ENCODE peak calls at places on chromosomes 3 and 15, in six cellular contexts. W, R, K, D, A and E are unnamed samples.

GRCh38 chr3:197750396-197750831 is 731 bp downstream of the FYTTD1 start:
- DNase-seq in W (peak; percentile 47), K (peak; percentile 71), D (peak; percentile 52), A (no peak), R (peak; percentile 52), E (peak; percentile 81)

GRCh38 chr3:44021646-44022594 is 219.8 kb upstream of the TOPAZ1 start:
- DNase-seq in R (no peak), A (peak; percentile 84), D (no peak), K (no peak), W (no peak), E (no peak)

GRCh38 chr3:179464296-179465092 is 13.2 kb upstream of the GNB4 start:
- DNase-seq in D (no peak), K (peak; percentile 63), R (no peak), W (no peak), A (no peak), E (peak; percentile 68)

GRCh38 chr3:78050276-78051080 is 1010.6 kb downstream of the ROBO2 start:
- DNase-seq in R (no peak), D (no peak), A (no peak), W (no peak), K (no peak), E (no peak)

GRCh38 chr15:91948001-91948608 is 94.6 kb downstream of the SLCO3A1 start:
- DNase-seq in K (no peak), D (no peak), R (no peak), W (no peak), A (no peak), E (no peak)

GRCh38 chr3:156674911-156675743 is 737 bp downstream of the TIPARP start:
- DNase-seq in A (no peak), R (peak; percentile 26), W (peak; percentile 49), K (peak; percentile 64), D (peak; percentile 65), E (peak; percentile 80)

GRCh38 chr3:57007513-57008415 is 52.7 kb upstream of the SPATA12 start:
- DNase-seq in K (peak; percentile 65), W (no peak), D (peak; percentile 77), A (peak; percentile 97), R (no peak), E (peak; percentile 56)

GRCh38 chr3:11878837-11879236 is 32.2 kb upstream of the TAMM41 start:
- DNase-seq in R (no peak), W (no peak), D (no peak), K (no peak), A (no peak), E (no peak)

GRCh38 chr15:88637436-88637835 is 1.4 kb upstream of the ISG20 start:
- DNase-seq in A (no peak), K (no peak), R (no peak), D (no peak), W (no peak), E (no peak)

GRCh38 chr15:75130597-75131268 is 70.9 kb upstream of the C15orf39 start:
- DNase-seq in W (no peak), R (no peak), D (no peak), A (no peak), K (no peak), E (no peak)

GRCh38 chr3:168116279-168116678 is 20.6 kb upstream of the GOLIM4 start:
- DNase-seq in D (peak; percentile 23), A (no peak), K (no peak), W (no peak), R (no peak), E (no peak)

GRCh38 chr3:55160241-55160877 is 232.5 kb upstream of the LRTM1 start:
- DNase-seq in R (no peak), D (no peak), K (peak; percentile 1), W (no peak), A (peak; percentile 57), E (peak; percentile 81)

GRCh38 chr3:13018039-13018431 is 55.2 kb downstream of the IQSEC1 start:
- DNase-seq in W (no peak), K (no peak), R (no peak), A (no peak), D (no peak), E (no peak)

GRCh38 chr15:70267879-70268278 is 170.2 kb upstream of the TLE3 start:
- DNase-seq in D (no peak), A (no peak), W (no peak), R (no peak), K (no peak), E (peak; percentile 82)

GRCh38 chr15:38212759-38213158 is 39.9 kb upstream of the SPRED1 start:
- DNase-seq in R (no peak), D (no peak), A (no peak), W (no peak), K (no peak), E (no peak)

GRCh38 chr15:47294765-47295259 is 422.5 kb upstream of the SEMA6D start:
- DNase-seq in A (no peak), W (no peak), D (no peak), K (no peak), R (no peak), E (no peak)

GRCh38 chr3:127900536-127900935 is 14.5 kb upstream of the KBTBD12 start:
- DNase-seq in R (no peak), D (no peak), W (no peak), A (no peak), K (no peak), E (no peak)

GRCh38 chr15:43127752-43128151 is 5.6 kb upstream of the TMEM62 start:
- DNase-seq in D (no peak), A (no peak), R (no peak), K (peak; percentile 58), W (no peak), E (no peak)

GRCh38 chr15:89457086-89457485 is 39.3 kb downstream of the RHCG start:
- DNase-seq in R (no peak), A (no peak), D (no peak), K (peak; percentile 24), W (no peak), E (peak; percentile 70)

GRCh38 chr3:84082726-84083125 is 876.1 kb upstream of the CADM2 start:
- DNase-seq in W (no peak), R (no peak), K (no peak), A (no peak), D (no peak), E (no peak)

GRCh38 chr3:177754508-177754921 is 557.2 kb upstream of the TBL1XR1 start:
- DNase-seq in K (no peak), W (no peak), A (no peak), R (no peak), D (no peak), E (no peak)

GRCh38 chr3:36244728-36245127 is 135.6 kb upstream of the STAC start:
- DNase-seq in A (no peak), R (no peak), D (no peak), W (no peak), K (no peak), E (no peak)

GRCh38 chr15:41806291-41807181 is 21.4 kb upstream of the JMJD7 start:
- DNase-seq in W (no peak), A (no peak), D (no peak), K (no peak), R (no peak), E (peak; percentile 29)

GRCh38 chr3:175149675-175150074 is 290.5 kb downstream of the NAALADL2 start:
- DNase-seq in R (no peak), W (no peak), K (no peak), D (no peak), A (no peak), E (no peak)

GRCh38 chr3:189652042-189652441 is 20.9 kb downstream of the TP63 start:
- DNase-seq in W (no peak), K (peak; percentile 15), D (no peak), A (no peak), R (no peak), E (peak; percentile 28)

GRCh38 chr15:68465861-68466560 is 34.0 kb upstream of the ITGA11 start:
- DNase-seq in K (no peak), W (no peak), D (no peak), A (peak; percentile 78), R (no peak), E (no peak)

GRCh38 chr3:56810912-56811544 is 9.3 kb upstream of the ARHGEF3 start:
- DNase-seq in K (no peak), A (no peak), W (no peak), R (no peak), D (no peak), E (no peak)